ENCODE peak calls at places on chromosomes 12 and 14, in four cellular contexts. I is HepG2, G is K562, Y is GM12892. O is an unnamed sample.

GRCh38 chr12:131754184-131754583 is 43.3 kb downstream of the SFSWAP start:
- DNase-seq in I (no peak), G (no peak), Y (no peak), O (no peak)

GRCh38 chr12:29072631-29073030 is 76.4 kb upstream of the FAR2 start:
- DNase-seq in I (no peak), G (no peak), Y (no peak), O (no peak)

GRCh38 chr12:18250313-18250916 is 10.9 kb upstream of the PIK3C2G start:
- DNase-seq in I (peak; percentile 59), G (no peak), Y (no peak), O (peak; percentile 8)

GRCh38 chr12:114696443-114697245 is 12.7 kb upstream of the TBX3 start:
- DNase-seq in I (no peak), G (no peak), Y (no peak), O (no peak)

GRCh38 chr14:85359505-85359904 is 170.4 kb upstream of the FLRT2 start:
- DNase-seq in I (no peak), G (no peak), Y (no peak), O (no peak)

GRCh38 chr12:64782181-64782580 is 23.0 kb upstream of the GNS start:
- DNase-seq in I (no peak), G (no peak), Y (no peak), O (no peak)

GRCh38 chr12:107200394-107200793 is 107.0 kb upstream of the CRY1 start:
- DNase-seq in I (peak; percentile 32), G (no peak), Y (no peak), O (no peak)

GRCh38 chr14:91373591-91374245 is 43.9 kb downstream of the CCDC88C start:
- DNase-seq in I (no peak), G (no peak), Y (peak; percentile 75), O (peak; percentile 68)

GRCh38 chr12:12086975-12087692 is 16.4 kb downstream of the BCL2L14 start:
- DNase-seq in I (no peak), G (no peak), Y (no peak), O (no peak)

DNA sequence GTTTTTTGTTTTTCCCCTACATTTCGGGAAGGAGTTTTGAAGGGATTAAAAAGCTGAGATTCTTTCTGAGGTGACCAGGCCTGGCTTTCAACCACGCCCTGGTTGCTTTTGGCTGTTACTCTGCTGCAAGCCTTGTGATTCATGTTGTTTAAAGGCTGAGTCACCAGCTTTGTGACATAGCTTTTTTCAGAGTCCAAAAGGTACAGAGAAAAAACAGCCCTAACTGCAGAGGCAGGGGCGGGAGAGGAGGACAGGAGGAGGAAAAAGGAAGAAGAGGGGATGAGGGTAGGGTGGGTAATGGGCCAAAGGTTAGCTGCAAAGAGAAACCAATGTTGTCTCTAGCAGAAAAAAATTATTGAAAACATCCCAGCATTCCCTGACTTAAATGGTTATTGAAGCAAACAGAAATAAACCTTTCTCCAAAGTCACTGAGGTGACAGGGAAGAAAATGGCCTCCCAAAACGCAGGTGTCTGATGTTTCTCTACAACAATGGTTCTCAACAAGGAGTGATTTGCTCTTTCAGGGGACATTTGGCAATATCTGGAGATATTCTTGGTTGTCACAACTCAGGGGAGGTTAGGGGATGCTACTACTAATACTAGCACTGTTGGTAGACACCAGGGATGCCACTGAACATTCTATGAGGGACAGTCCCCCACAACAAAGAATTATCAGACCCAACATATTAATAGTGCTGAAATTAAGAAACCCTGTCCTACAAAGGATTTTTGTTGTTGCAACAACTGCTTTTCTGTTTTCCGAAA is 2.1 kb upstream of the UBC start:
- DNase-seq in I (peak; percentile 96), G (no peak), Y (no peak), O (no peak)
- TF ChIP-seq POLR2A in I (peak; percentile 69), G (peak; percentile 62), Y (no peak), O (peak; percentile 56)

DNA sequence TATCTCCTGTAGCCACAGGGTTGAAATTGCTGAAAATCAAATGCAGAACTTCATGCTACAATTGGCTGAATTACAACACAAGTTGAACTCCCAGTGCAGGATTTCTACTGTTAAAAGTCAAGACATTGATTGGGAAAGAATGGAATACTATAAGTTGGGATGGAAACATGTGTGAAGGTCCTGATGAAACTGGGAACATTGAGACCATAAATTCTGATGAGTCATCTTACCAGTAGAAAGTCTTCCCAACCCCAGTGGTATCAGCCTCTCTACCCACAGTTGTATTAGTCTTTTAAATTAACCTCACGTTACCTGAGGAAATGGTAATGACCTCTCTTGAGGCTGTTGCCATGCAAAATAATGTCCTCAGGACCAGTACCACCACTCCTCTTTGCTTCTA is 27.4 kb upstream of the DYRK2 start:
- DNase-seq in I (no peak), G (no peak), Y (no peak), O (no peak)
- TF ChIP-seq TAF1 in I (no peak), G (no peak), Y (no peak), O (no peak)

DNA sequence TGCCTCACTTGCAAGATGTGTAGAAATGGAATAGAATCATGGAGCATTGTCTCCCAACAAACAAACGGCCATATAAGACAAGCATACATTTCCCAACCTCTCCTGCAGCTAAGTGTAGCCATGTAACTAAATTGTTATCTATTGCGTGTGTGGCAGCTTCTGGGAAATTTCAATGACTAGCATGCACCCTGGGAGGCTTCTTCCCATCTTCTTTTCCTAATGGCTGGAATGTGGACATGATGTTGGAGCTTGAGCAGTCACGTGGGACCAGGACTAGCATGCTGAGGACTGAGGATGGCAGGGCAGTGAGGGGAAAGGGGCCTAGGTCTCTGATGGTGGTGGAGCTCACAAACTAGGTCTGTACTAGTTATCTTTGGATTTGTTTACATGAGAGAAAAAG is 21.7 kb upstream of the CTDSP2 start:
- DNase-seq in I (no peak), G (no peak), Y (no peak), O (no peak)
- TF ChIP-seq POLR2A in I (no peak), G (no peak), Y (no peak), O (no peak)

GRCh38 chr12:14260011-14260993 is 105.2 kb upstream of the ATF7IP start:
- DNase-seq in I (peak; percentile 56), G (peak; percentile 61), Y (no peak), O (no peak)
- TF ChIP-seq TAF1 in I (no peak), G (no peak), Y (no peak), O (no peak)

GRCh38 chr14:67240978-67241415 is 238 bp upstream of the PALS1 start:
- DNase-seq in I (peak; percentile 90), G (peak; percentile 91), Y (peak; percentile 89), O (peak; percentile 86)

GRCh38 chr14:67239582-67239981 is 1.7 kb upstream of the PALS1 start:
- DNase-seq in I (no peak), G (no peak), Y (no peak), O (no peak)

GRCh38 chr14:67240168-67240932 is 885 bp upstream of the PALS1 start:
- DNase-seq in I (peak; percentile 15), G (no peak), Y (no peak), O (no peak)

GRCh38 chr14:67245104-67245503 is 3.9 kb downstream of the PALS1 start:
- DNase-seq in I (no peak), G (no peak), Y (no peak), O (no peak)

GRCh38 chr14:67241416-67242362 is at the start of gene PALS1:
- DNase-seq in I (peak; percentile 62), G (peak; percentile 76), Y (peak; percentile 34), O (peak; percentile 37)
- TF ChIP-seq POLR2A in I (peak; percentile 70), G (peak; percentile 59), Y (no peak), O (no peak)

GRCh38 chr14:96905065-96905464 is 107.9 kb downstream of the VRK1 start:
- DNase-seq in I (no peak), G (no peak), Y (no peak), O (no peak)
- TF ChIP-seq TAF1 in I (no peak), G (no peak), Y (no peak), O (no peak)

GRCh38 chr12:95942532-95943230 is at the start of gene CCDC38:
- DNase-seq in I (peak; percentile 88), G (peak; percentile 14), Y (peak; percentile 88), O (peak; percentile 84)
- TF ChIP-seq POLR2A in I (peak; percentile 57), G (no peak), Y (no peak), O (peak; percentile 60)